ENCODE peak calls at places on chromosome 7, in nine cellular contexts. One of them, this sample, is unnamed. For H3K4me1, the result is how much of the 10 kb centered on the place peaks cover.

GRCh38 chr7:103626776-103627175 is 180.8 kb upstream of the SLC26A5 start:
- DNase-seq in spleen: no peak
- DNase-seq in RWPE2: no peak
- DNase-seq in hepatocyte: no peak
- DNase-seq in gastrocnemius medialis: no peak
- DNase-seq in CD4-positive, alpha-beta memory T cell: no peak
- DNase-seq in ascending aorta: no peak
- DNase-seq in endothelial cell of umbilical vein: no peak
- DNase-seq in tibial nerve: no peak
- DNase-seq in this sample: no peak

GRCh38 chr7:50450691-50451051 is 521 bp upstream of the FIGNL1 start:
- DNase-seq in ascending aorta: no peak
- DNase-seq in endothelial cell of umbilical vein: no peak
- DNase-seq in spleen: peak
- DNase-seq in CD4-positive, alpha-beta memory T cell: no peak
- DNase-seq in tibial nerve: no peak
- DNase-seq in gastrocnemius medialis: no peak
- DNase-seq in RWPE2: no peak
- DNase-seq in hepatocyte: no peak
- DNase-seq in this sample: peak

GRCh38 chr7:94540428-94540827 is 30.8 kb downstream of the CASD1 start:
- DNase-seq in ascending aorta: no peak
- DNase-seq in RWPE2: no peak
- DNase-seq in hepatocyte: no peak
- DNase-seq in gastrocnemius medialis: no peak
- DNase-seq in CD4-positive, alpha-beta memory T cell: no peak
- DNase-seq in endothelial cell of umbilical vein: no peak
- DNase-seq in spleen: no peak
- DNase-seq in tibial nerve: no peak
- DNase-seq in this sample: no peak

GRCh38 chr7:10703059-10703458 is 270.6 kb upstream of the PHF14 start:
- DNase-seq in endothelial cell of umbilical vein: no peak
- DNase-seq in RWPE2: no peak
- DNase-seq in spleen: no peak
- DNase-seq in tibial nerve: no peak
- DNase-seq in gastrocnemius medialis: no peak
- DNase-seq in hepatocyte: no peak
- DNase-seq in CD4-positive, alpha-beta memory T cell: no peak
- DNase-seq in ascending aorta: no peak
- DNase-seq in this sample: no peak

GRCh38 chr7:35424869-35425495 is 171.1 kb upstream of the TBX20 start:
- DNase-seq in ascending aorta: no peak
- DNase-seq in CD4-positive, alpha-beta memory T cell: peak
- DNase-seq in gastrocnemius medialis: no peak
- DNase-seq in endothelial cell of umbilical vein: peak
- DNase-seq in spleen: peak
- DNase-seq in tibial nerve: peak
- DNase-seq in RWPE2: no peak
- DNase-seq in hepatocyte: peak
- DNase-seq in this sample: peak

GRCh38 chr7:73799282-73800141 is 29.4 kb upstream of the CLDN3 start:
- DNase-seq in hepatocyte: no peak
- DNase-seq in spleen: no peak
- DNase-seq in CD4-positive, alpha-beta memory T cell: no peak
- DNase-seq in RWPE2: peak
- DNase-seq in endothelial cell of umbilical vein: no peak
- DNase-seq in tibial nerve: no peak
- DNase-seq in gastrocnemius medialis: no peak
- DNase-seq in ascending aorta: no peak
- DNase-seq in this sample: no peak

GRCh38 chr7:87851242-87851641 is 24.9 kb downstream of the SLC25A40 start:
- DNase-seq in tibial nerve: no peak
- DNase-seq in RWPE2: no peak
- DNase-seq in endothelial cell of umbilical vein: no peak
- DNase-seq in hepatocyte: no peak
- DNase-seq in spleen: no peak
- DNase-seq in gastrocnemius medialis: no peak
- DNase-seq in ascending aorta: no peak
- DNase-seq in CD4-positive, alpha-beta memory T cell: no peak
- DNase-seq in this sample: no peak

GRCh38 chr7:120028636-120029035 is 244.3 kb upstream of the KCND2 start:
- DNase-seq in gastrocnemius medialis: no peak
- DNase-seq in spleen: no peak
- DNase-seq in hepatocyte: no peak
- DNase-seq in ascending aorta: no peak
- DNase-seq in CD4-positive, alpha-beta memory T cell: no peak
- DNase-seq in RWPE2: no peak
- DNase-seq in endothelial cell of umbilical vein: no peak
- DNase-seq in tibial nerve: no peak
- DNase-seq in this sample: no peak

GRCh38 chr7:73893342-73894101 is 32.6 kb downstream of the TMEM270 start:
- DNase-seq in hepatocyte: no peak
- DNase-seq in CD4-positive, alpha-beta memory T cell: no peak
- DNase-seq in spleen: no peak
- DNase-seq in tibial nerve: no peak
- DNase-seq in gastrocnemius medialis: no peak
- DNase-seq in RWPE2: no peak
- DNase-seq in ascending aorta: peak
- DNase-seq in endothelial cell of umbilical vein: no peak
- DNase-seq in this sample: peak

GRCh38 chr7:44986218-44987053 is 7.6 kb upstream of the MYO1G start:
- DNase-seq in gastrocnemius medialis: peak
- DNase-seq in ascending aorta: peak
- DNase-seq in hepatocyte: peak
- DNase-seq in endothelial cell of umbilical vein: peak
- DNase-seq in spleen: peak
- DNase-seq in tibial nerve: peak
- DNase-seq in CD4-positive, alpha-beta memory T cell: peak
- DNase-seq in RWPE2: peak
- DNase-seq in this sample: peak

GRCh38 chr7:40583653-40584424 is 449.0 kb downstream of the SUGCT start:
- DNase-seq in RWPE2: no peak
- DNase-seq in hepatocyte: no peak
- DNase-seq in endothelial cell of umbilical vein: no peak
- DNase-seq in tibial nerve: peak
- DNase-seq in ascending aorta: no peak
- DNase-seq in gastrocnemius medialis: no peak
- DNase-seq in spleen: no peak
- DNase-seq in CD4-positive, alpha-beta memory T cell: no peak
- DNase-seq in this sample: no peak

GRCh38 chr7:8214162-8214897 is 47.6 kb downstream of the ICA1 start:
- DNase-seq in hepatocyte: peak
- DNase-seq in gastrocnemius medialis: no peak
- DNase-seq in CD4-positive, alpha-beta memory T cell: no peak
- DNase-seq in ascending aorta: no peak
- DNase-seq in endothelial cell of umbilical vein: no peak
- DNase-seq in tibial nerve: no peak
- DNase-seq in RWPE2: no peak
- DNase-seq in spleen: no peak
- DNase-seq in this sample: no peak

GRCh38 chr7:128108641-128109423 is 77.6 kb upstream of the LRRC4 start:
- DNase-seq in CD4-positive, alpha-beta memory T cell: peak
- DNase-seq in spleen: peak
- DNase-seq in hepatocyte: no peak
- DNase-seq in RWPE2: no peak
- DNase-seq in tibial nerve: no peak
- DNase-seq in gastrocnemius medialis: no peak
- DNase-seq in endothelial cell of umbilical vein: no peak
- DNase-seq in ascending aorta: peak
- DNase-seq in this sample: no peak

GRCh38 chr7:151806204-151806603 is 70.7 kb downstream of the PRKAG2 start:
- DNase-seq in spleen: no peak
- DNase-seq in ascending aorta: no peak
- DNase-seq in hepatocyte: peak
- DNase-seq in endothelial cell of umbilical vein: peak
- DNase-seq in CD4-positive, alpha-beta memory T cell: no peak
- DNase-seq in gastrocnemius medialis: no peak
- DNase-seq in RWPE2: no peak
- DNase-seq in tibial nerve: no peak
- DNase-seq in this sample: no peak

GRCh38 chr7:80921130-80921529 is 2.3 kb upstream of the SEMA3C start:
- DNase-seq in hepatocyte: no peak
- DNase-seq in RWPE2: no peak
- DNase-seq in endothelial cell of umbilical vein: no peak
- DNase-seq in spleen: no peak
- DNase-seq in gastrocnemius medialis: no peak
- DNase-seq in ascending aorta: no peak
- DNase-seq in CD4-positive, alpha-beta memory T cell: no peak
- DNase-seq in tibial nerve: no peak
- DNase-seq in this sample: no peak

GRCh38 chr7:130152270-130153141 is 52.7 kb downstream of the TMEM209 start:
- DNase-seq in endothelial cell of umbilical vein: no peak
- DNase-seq in gastrocnemius medialis: no peak
- DNase-seq in hepatocyte: no peak
- DNase-seq in spleen: no peak
- DNase-seq in ascending aorta: peak
- DNase-seq in RWPE2: no peak
- DNase-seq in tibial nerve: no peak
- DNase-seq in CD4-positive, alpha-beta memory T cell: peak
- DNase-seq in this sample: no peak

GRCh38 chr7:38660427-38661099 is 29.4 kb upstream of the AMPH start:
- DNase-seq in spleen: peak
- DNase-seq in tibial nerve: no peak
- DNase-seq in RWPE2: no peak
- DNase-seq in endothelial cell of umbilical vein: peak
- DNase-seq in CD4-positive, alpha-beta memory T cell: peak
- DNase-seq in gastrocnemius medialis: no peak
- DNase-seq in hepatocyte: peak
- DNase-seq in ascending aorta: no peak
- DNase-seq in this sample: no peak

GRCh38 chr7:143384148-143384547 is 3.0 kb downstream of the ZYX start:
- DNase-seq in spleen: no peak
- DNase-seq in endothelial cell of umbilical vein: no peak
- DNase-seq in hepatocyte: no peak
- DNase-seq in tibial nerve: no peak
- DNase-seq in RWPE2: no peak
- DNase-seq in gastrocnemius medialis: no peak
- DNase-seq in ascending aorta: peak
- DNase-seq in CD4-positive, alpha-beta memory T cell: no peak
- DNase-seq in this sample: no peak
- H3K4me1 ChIP-seq in spleen: under half
- H3K4me1 ChIP-seq in endothelial cell of umbilical vein: half or more
- H3K4me1 ChIP-seq in hepatocyte: under half
- H3K4me1 ChIP-seq in tibial nerve: half or more
- H3K4me1 ChIP-seq in RWPE2: under half
- H3K4me1 ChIP-seq in gastrocnemius medialis: half or more
- H3K4me1 ChIP-seq in ascending aorta: under half
- H3K4me1 ChIP-seq in CD4-positive, alpha-beta memory T cell: half or more
- H3K4me1 ChIP-seq in this sample: under half

GRCh38 chr7:92797284-92797683 is 39.1 kb downstream of the CDK6 start:
- DNase-seq in gastrocnemius medialis: no peak
- DNase-seq in RWPE2: no peak
- DNase-seq in tibial nerve: no peak
- DNase-seq in CD4-positive, alpha-beta memory T cell: no peak
- DNase-seq in hepatocyte: no peak
- DNase-seq in spleen: no peak
- DNase-seq in endothelial cell of umbilical vein: no peak
- DNase-seq in ascending aorta: no peak
- DNase-seq in this sample: no peak

GRCh38 chr7:92790987-92791386 is 45.4 kb downstream of the CDK6 start:
- DNase-seq in hepatocyte: no peak
- DNase-seq in gastrocnemius medialis: no peak
- DNase-seq in RWPE2: no peak
- DNase-seq in ascending aorta: peak
- DNase-seq in tibial nerve: no peak
- DNase-seq in endothelial cell of umbilical vein: no peak
- DNase-seq in spleen: no peak
- DNase-seq in CD4-positive, alpha-beta memory T cell: no peak
- DNase-seq in this sample: no peak

GRCh38 chr7:92794386-92794785 is 42.0 kb downstream of the CDK6 start:
- DNase-seq in RWPE2: no peak
- DNase-seq in endothelial cell of umbilical vein: no peak
- DNase-seq in hepatocyte: no peak
- DNase-seq in tibial nerve: no peak
- DNase-seq in ascending aorta: no peak
- DNase-seq in spleen: no peak
- DNase-seq in gastrocnemius medialis: no peak
- DNase-seq in CD4-positive, alpha-beta memory T cell: no peak
- DNase-seq in this sample: no peak

GRCh38 chr7:92794846-92795245 is 41.5 kb downstream of the CDK6 start:
- DNase-seq in gastrocnemius medialis: no peak
- DNase-seq in CD4-positive, alpha-beta memory T cell: no peak
- DNase-seq in hepatocyte: no peak
- DNase-seq in endothelial cell of umbilical vein: no peak
- DNase-seq in tibial nerve: no peak
- DNase-seq in ascending aorta: no peak
- DNase-seq in spleen: no peak
- DNase-seq in RWPE2: no peak
- DNase-seq in this sample: no peak

DNA sequence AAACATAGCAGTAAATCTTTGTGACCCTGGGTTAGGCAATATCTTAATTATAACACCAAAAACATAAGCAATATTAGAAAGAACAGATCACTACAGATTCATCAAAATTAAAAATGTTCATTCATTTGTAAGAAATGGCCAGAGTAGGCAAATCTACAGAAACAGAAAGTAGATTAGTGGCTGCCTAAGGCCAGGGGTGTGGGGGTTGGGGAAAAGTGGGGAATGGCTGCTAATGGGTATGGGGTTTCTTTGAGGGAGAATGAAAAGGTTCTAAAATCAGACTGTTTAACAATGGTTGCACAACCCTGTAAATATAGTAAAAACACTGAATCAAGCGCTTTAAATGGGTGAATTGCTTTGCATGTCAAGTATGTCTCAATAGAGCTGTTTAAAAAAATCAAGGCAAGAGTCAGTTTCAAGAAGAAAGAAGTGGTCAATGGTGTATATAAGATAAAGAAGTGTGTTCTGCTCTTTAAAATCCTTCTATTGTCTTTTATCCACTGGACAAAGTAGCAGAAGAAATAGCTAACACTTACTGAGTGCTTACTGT is 42.6 kb downstream of the CDK6 start:
- DNase-seq in spleen: no peak
- DNase-seq in tibial nerve: no peak
- DNase-seq in RWPE2: no peak
- DNase-seq in hepatocyte: no peak
- DNase-seq in gastrocnemius medialis: no peak
- DNase-seq in ascending aorta: no peak
- DNase-seq in CD4-positive, alpha-beta memory T cell: no peak
- DNase-seq in endothelial cell of umbilical vein: no peak
- DNase-seq in this sample: no peak
- H3K4me1 ChIP-seq in spleen: under half
- H3K4me1 ChIP-seq in tibial nerve: under half
- H3K4me1 ChIP-seq in RWPE2: under half
- H3K4me1 ChIP-seq in hepatocyte: under half
- H3K4me1 ChIP-seq in gastrocnemius medialis: under half
- H3K4me1 ChIP-seq in ascending aorta: under half
- H3K4me1 ChIP-seq in CD4-positive, alpha-beta memory T cell: under half
- H3K4me1 ChIP-seq in endothelial cell of umbilical vein: under half
- H3K4me1 ChIP-seq in this sample: under half

GRCh38 chr7:137980308-137980707 is 21.6 kb downstream of the CREB3L2 start:
- DNase-seq in CD4-positive, alpha-beta memory T cell: no peak
- DNase-seq in tibial nerve: no peak
- DNase-seq in ascending aorta: no peak
- DNase-seq in RWPE2: no peak
- DNase-seq in gastrocnemius medialis: no peak
- DNase-seq in hepatocyte: no peak
- DNase-seq in spleen: no peak
- DNase-seq in endothelial cell of umbilical vein: no peak
- DNase-seq in this sample: no peak
- H3K4me1 ChIP-seq in CD4-positive, alpha-beta memory T cell: under half
- H3K4me1 ChIP-seq in tibial nerve: half or more
- H3K4me1 ChIP-seq in ascending aorta: half or more
- H3K4me1 ChIP-seq in RWPE2: under half
- H3K4me1 ChIP-seq in gastrocnemius medialis: half or more
- H3K4me1 ChIP-seq in hepatocyte: under half
- H3K4me1 ChIP-seq in spleen: under half
- H3K4me1 ChIP-seq in endothelial cell of umbilical vein: under half
- H3K4me1 ChIP-seq in this sample: under half

GRCh38 chr7:102009628-102010027 is 192.2 kb downstream of the CUX1 start:
- DNase-seq in ascending aorta: no peak
- DNase-seq in RWPE2: no peak
- DNase-seq in CD4-positive, alpha-beta memory T cell: no peak
- DNase-seq in spleen: no peak
- DNase-seq in endothelial cell of umbilical vein: no peak
- DNase-seq in hepatocyte: peak
- DNase-seq in tibial nerve: no peak
- DNase-seq in gastrocnemius medialis: no peak
- DNase-seq in this sample: no peak
- H3K4me1 ChIP-seq in ascending aorta: under half
- H3K4me1 ChIP-seq in RWPE2: under half
- H3K4me1 ChIP-seq in CD4-positive, alpha-beta memory T cell: under half
- H3K4me1 ChIP-seq in spleen: under half
- H3K4me1 ChIP-seq in endothelial cell of umbilical vein: under half
- H3K4me1 ChIP-seq in hepatocyte: under half
- H3K4me1 ChIP-seq in tibial nerve: under half
- H3K4me1 ChIP-seq in gastrocnemius medialis: under half
- H3K4me1 ChIP-seq in this sample: under half

This sample was measured in right cardiac atrium.